ENCODE peak calls at places on chromosomes 12 and 14, in four cellular contexts. Q is HepG2, P is WTC11, E is K562. S is an unnamed sample.

GRCh38 chr12:2650261-2651060 is 144.3 kb upstream of the FKBP4 start:
- DNase-seq in Q (no peak), P (peak; percentile 10), E (no peak), S (no peak)

GRCh38 chr12:106106129-106106566 is 32.6 kb downstream of the NUAK1 start:
- DNase-seq in P (no peak), E (no peak), Q (no peak), S (peak; percentile 49)

GRCh38 chr12:119804011-119804641 is 73.0 kb downstream of the CIT start:
- DNase-seq in Q (peak; percentile 54), P (peak; percentile 87), E (peak; percentile 62), S (peak; percentile 71)

GRCh38 chr12:103840399-103840880 is 594 bp downstream of the NT5DC3 start:
- DNase-seq in Q (no peak), E (peak; percentile 58), P (peak; percentile 15), S (peak; percentile 32)

GRCh38 chr14:73924337-73924736 is 25.6 kb downstream of the FAM161B start:
- DNase-seq in E (no peak), Q (no peak), P (no peak), S (no peak)

GRCh38 chr12:106634206-106634605 is 51.4 kb downstream of the RFX4 start:
- DNase-seq in E (no peak), P (no peak), Q (no peak), S (no peak)

GRCh38 chr12:2391740-2392341 is 339.1 kb downstream of the CACNA1C start:
- DNase-seq in P (no peak), E (no peak), Q (no peak), S (no peak)

GRCh38 chr12:12755923-12756322 is 29.5 kb upstream of the APOLD1 start:
- DNase-seq in E (no peak), Q (no peak), P (no peak), S (no peak)

GRCh38 chr12:17077594-17077993 is 471.6 kb upstream of the LMO3 start:
- DNase-seq in Q (no peak), P (no peak), E (no peak), S (no peak)

GRCh38 chr14:88848571-88848970 is 24.1 kb downstream of the TTC8 start:
- DNase-seq in E (no peak), P (no peak), Q (no peak), S (no peak)

GRCh38 chr12:76706761-76707160 is 57.2 kb upstream of the ZDHHC17 start:
- DNase-seq in E (no peak), P (no peak), Q (no peak), S (no peak)

GRCh38 chr14:91418387-91419043 is 895 bp upstream of the CCDC88C start:
- DNase-seq in Q (peak; percentile 38), E (peak; percentile 75), P (peak; percentile 83), S (peak; percentile 52)

GRCh38 chr12:6201199-6201608 is 1.0 kb downstream of the CD9 start:
- DNase-seq in E (no peak), P (no peak), Q (no peak), S (peak; percentile 68)

GRCh38 chr12:106046947-106047346 is 91.8 kb downstream of the NUAK1 start:
- DNase-seq in E (no peak), P (no peak), Q (no peak), S (no peak)

GRCh38 chr12:9750276-9751203 is 10.2 kb downstream of the CD69 start:
- DNase-seq in Q (peak; percentile 47), E (peak; percentile 82), P (no peak), S (peak; percentile 77)

GRCh38 chr12:69405466-69405865 is 45.9 kb downstream of the YEATS4 start:
- DNase-seq in Q (peak; percentile 47), P (no peak), E (no peak), S (peak; percentile 73)

DNA sequence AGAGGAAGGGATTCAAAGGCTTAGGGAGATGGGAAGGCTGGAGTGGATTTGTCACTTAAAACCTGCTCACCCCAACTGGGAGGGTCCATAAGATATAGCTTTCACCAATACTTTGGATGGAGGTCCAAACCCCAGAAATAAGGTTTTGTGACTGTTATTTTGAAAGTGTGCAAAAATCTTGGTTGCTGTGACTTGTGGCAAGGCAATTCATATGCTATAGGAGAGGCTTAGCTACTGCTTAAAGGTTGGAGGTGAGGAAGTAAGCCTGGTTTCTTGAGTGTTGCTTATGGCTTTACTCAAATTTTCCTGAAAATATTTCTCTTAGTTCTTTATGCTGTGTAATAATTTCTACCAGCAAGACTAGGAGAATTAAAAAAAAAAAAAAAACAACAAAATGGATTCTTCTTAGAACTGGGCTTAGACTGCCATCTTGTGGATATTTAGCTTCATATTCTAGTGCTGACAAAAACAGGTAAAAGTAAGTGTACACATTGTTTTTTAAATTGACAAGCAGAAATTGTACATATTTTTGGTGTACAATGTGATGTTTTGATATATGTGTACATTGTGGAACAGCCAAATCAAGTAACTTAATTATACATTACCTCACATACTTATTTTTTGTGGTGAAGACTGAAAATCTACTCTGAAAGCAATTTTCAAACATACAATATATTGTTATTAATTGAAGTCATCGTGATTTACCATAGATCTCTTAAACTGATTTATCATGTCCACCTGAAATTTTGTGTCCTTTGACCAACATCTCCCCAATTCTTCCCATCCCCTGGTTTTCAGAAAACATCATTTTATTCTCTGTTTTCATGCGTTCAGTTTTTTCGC is 23.0 kb downstream of the PDE6H start:
- DNase-seq in P (no peak), E (peak; percentile 49), Q (peak; percentile 52), S (peak; percentile 81)
- TF ChIP-seq JUN in P (no peak), E (no peak), Q (no peak), S (no peak)

DNA sequence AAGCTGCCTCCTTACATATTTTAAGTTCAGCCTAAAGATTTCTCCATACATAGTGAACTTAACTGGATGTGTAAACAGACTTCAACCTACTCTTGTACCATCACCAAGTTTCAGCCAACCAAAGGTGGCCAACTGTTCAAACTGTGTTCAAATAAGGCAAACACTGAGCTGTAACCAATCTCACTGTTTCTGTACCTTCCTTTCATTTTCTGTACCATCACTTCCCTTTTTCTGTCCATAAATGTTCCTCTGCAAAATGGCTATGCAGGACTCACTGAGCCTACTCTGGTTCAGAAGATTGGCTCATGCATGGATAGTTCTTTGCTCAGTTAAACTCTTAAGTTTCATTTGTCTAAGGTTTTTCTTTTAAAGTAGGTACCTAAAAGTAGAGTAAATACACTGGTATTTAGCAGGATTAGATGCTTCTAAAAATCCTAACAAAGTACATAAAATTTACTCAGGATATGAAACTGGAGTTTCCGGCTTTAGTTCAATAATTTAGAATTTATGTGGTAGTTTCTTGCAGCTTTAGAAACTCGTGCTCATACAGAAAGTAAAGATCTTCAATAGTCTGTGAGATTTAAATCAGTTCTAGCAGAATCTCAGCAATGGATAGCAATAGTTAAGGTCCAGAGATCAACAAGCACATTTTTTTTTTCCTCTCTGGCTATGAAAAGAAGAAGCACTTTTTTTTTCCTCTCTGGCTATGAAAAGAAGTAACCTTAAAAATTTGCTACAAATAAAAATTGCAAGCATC is 282.0 kb upstream of the PPFIA2 start:
- DNase-seq in Q (no peak), E (no peak), P (no peak), S (no peak)
- TF ChIP-seq ESRRA in Q (no peak), E (no peak), P (no peak), S (no peak)

GRCh38 chr14:49424436-49425331 is 161.5 kb downstream of the RPS29 start:
- DNase-seq in E (no peak), P (no peak), Q (no peak), S (peak; percentile 11)

GRCh38 chr14:49428076-49428475 is 158.1 kb downstream of the RPS29 start:
- DNase-seq in Q (no peak), P (no peak), E (no peak), S (no peak)

GRCh38 chr14:49427117-49427516 is 159.1 kb downstream of the RPS29 start:
- DNase-seq in Q (no peak), P (no peak), E (no peak), S (no peak)
- TF ChIP-seq JUN in Q (no peak), P (no peak), E (no peak), S (no peak)

DNA sequence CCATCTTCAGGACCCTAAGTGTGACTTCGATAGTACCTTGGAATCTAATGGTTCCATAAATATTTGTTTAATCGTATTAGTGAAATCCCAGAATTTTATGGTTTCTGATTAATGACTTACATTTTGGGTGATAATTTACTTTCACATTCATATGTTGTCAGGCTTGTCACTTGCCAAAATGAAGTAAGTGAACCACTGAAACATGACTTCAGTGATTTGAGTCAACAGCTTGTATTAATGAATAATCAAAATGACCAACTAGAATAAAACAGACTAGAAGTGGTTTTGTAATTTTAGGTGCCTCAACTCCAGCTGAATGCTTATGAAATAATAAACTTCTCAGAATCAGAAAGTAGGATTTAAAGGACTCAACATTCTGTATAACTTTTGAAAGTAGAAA is 517.1 kb downstream of the PRKD1 start:
- DNase-seq in Q (no peak), P (no peak), E (no peak), S (no peak)
- TF ChIP-seq ESRRA in Q (no peak), P (no peak), E (no peak), S (no peak)

DNA sequence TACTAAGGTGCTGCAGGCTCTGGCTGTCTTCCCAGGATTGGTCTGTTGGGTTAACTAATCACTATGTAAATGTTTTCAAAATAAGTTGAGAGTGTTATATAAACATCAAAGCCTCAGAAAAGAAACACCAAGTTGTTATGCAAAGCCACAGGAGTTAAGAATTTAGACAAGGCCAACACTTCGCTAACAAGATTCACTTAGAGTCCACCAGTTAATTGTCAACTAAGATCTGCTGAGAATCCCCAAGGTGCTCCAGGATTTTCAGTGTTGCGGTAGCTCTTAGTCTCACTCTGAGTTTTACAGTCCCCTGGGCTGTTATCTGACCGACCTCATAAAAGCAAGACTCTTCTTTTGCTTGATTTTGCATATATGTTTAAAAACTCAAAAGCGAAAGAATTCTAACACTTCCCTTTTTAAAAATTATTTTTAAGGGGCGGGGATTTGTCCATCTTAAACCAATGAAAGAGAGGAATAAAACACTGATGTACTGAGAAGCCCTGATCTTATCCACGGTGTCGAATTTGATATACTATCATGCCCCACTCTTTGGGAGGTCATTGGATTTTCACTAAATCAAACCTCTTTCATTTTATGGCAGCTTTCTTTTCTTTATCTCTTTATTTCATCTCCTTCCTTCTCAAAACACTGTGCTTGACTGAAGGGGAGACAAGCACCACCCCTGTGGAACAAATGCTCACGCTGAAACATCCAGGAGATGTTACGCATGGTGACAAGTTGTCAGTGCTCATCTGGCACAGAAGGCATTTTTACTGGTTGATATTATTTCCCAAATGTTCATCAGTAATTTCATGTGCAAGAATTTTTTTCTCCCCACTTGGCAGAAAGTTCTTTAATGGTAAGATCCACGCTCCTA is 7.0 kb downstream of the NIN start:
- DNase-seq in E (no peak), Q (no peak), P (no peak), S (no peak)
- TF ChIP-seq JUN in E (no peak), Q (no peak), P (no peak), S (no peak)

S was measured in A549.